ENCODE peak calls at places on chromosomes 11 and 22, in eight cellular contexts. Y is HL-60, L is brain microvascular endothelial cell, K is lower lobe of right lung, X is epithelial cell of esophagus, G is ascending aorta, N is A549, T is heart left ventricle. Q is an unnamed sample.

GRCh38 chr11:72585762-72586590 is 88.2 kb downstream of the PDE2A start:
- DNase-seq in Y (peak), L (peak), K (peak), X (peak), G (peak), N (peak), T (peak), Q (peak)

GRCh38 chr11:112529071-112529470 is 268.4 kb upstream of the PLET1 start:
- DNase-seq in Y (no peak), L (no peak), K (no peak), X (no peak), G (no peak), N (no peak), T (no peak), Q (no peak)

GRCh38 chr11:70584786-70585545 is 186.6 kb downstream of the CTTN start:
- DNase-seq in Y (no peak), L (no peak), K (no peak), X (no peak), G (no peak), N (no peak), T (no peak), Q (no peak)

GRCh38 chr11:48066881-48067800 is 86.8 kb downstream of the PTPRJ start:
- DNase-seq in Y (peak), L (no peak), K (no peak), X (no peak), G (no peak), N (no peak), T (no peak), Q (no peak)

GRCh38 chr11:2825261-2825885 is 60.2 kb downstream of the CDKN1C start:
- DNase-seq in Y (peak), L (no peak), K (peak), X (no peak), G (peak), N (no peak), T (peak), Q (no peak)

GRCh38 chr11:111631666-111632039 is 29.4 kb downstream of the SIK2 start:
- DNase-seq in Y (no peak), L (peak), K (no peak), X (peak), G (no peak), N (no peak), T (no peak), Q (no peak)

GRCh38 chr11:9714540-9714939 is 50.7 kb downstream of the SWAP70 start:
- DNase-seq in Y (no peak), L (no peak), K (no peak), X (no peak), G (no peak), N (no peak), T (no peak), Q (no peak)

GRCh38 chr11:15106201-15106965 is 8.3 kb upstream of the INSC start:
- DNase-seq in Y (no peak), L (peak), K (no peak), X (peak), G (no peak), N (no peak), T (no peak), Q (no peak)

GRCh38 chr22:39713799-39714290 is 143.3 kb downstream of the CACNA1I start:
- DNase-seq in Y (no peak), L (no peak), K (peak), X (no peak), G (no peak), N (no peak), T (no peak), Q (no peak)

GRCh38 chr11:9759519-9760179 is 95.8 kb downstream of the SWAP70 start:
- DNase-seq in Y (peak), L (peak), K (peak), X (peak), G (peak), N (peak), T (peak), Q (no peak)

GRCh38 chr11:67260406-67260805 is 5.9 kb upstream of the GRK2 start:
- DNase-seq in Y (no peak), L (no peak), K (no peak), X (no peak), G (no peak), N (no peak), T (no peak), Q (no peak)

GRCh38 chr11:4467811-4468606 is 14.4 kb upstream of the OR52K1 start:
- DNase-seq in Y (peak), L (no peak), K (no peak), X (no peak), G (no peak), N (no peak), T (no peak), Q (no peak)

GRCh38 chr11:134578807-134579708 is 167.0 kb upstream of the B3GAT1 start:
- DNase-seq in Y (no peak), L (no peak), K (no peak), X (no peak), G (no peak), N (no peak), T (no peak), Q (no peak)

GRCh38 chr11:35800970-35801953 is 138.7 kb downstream of the TRIM44 start:
- DNase-seq in Y (no peak), L (no peak), K (no peak), X (no peak), G (no peak), N (no peak), T (no peak), Q (no peak)

GRCh38 chr11:67442504-67443398 is 525 bp downstream of the CORO1B start:
- DNase-seq in Y (no peak), L (no peak), K (no peak), X (no peak), G (no peak), N (no peak), T (no peak), Q (no peak)

GRCh38 chr11:58927393-58928081 is 11.8 kb upstream of the GLYATL1 start:
- DNase-seq in Y (no peak), L (no peak), K (no peak), X (no peak), G (no peak), N (no peak), T (peak), Q (no peak)

GRCh38 chr11:10407055-10407454 is 48.0 kb upstream of the AMPD3 start:
- DNase-seq in Y (peak), L (peak), K (no peak), X (peak), G (no peak), N (peak), T (no peak), Q (no peak)

GRCh38 chr11:27623945-27624523 is 76.2 kb downstream of the BDNF start:
- DNase-seq in Y (no peak), L (no peak), K (no peak), X (no peak), G (no peak), N (no peak), T (no peak), Q (no peak)

GRCh38 chr11:115630109-115630700 is 126.0 kb upstream of the CADM1 start:
- DNase-seq in Y (no peak), L (no peak), K (no peak), X (no peak), G (no peak), N (no peak), T (no peak), Q (no peak)

GRCh38 chr11:58780578-58780977 is 48.8 kb upstream of the GLYAT start:
- DNase-seq in Y (no peak), L (no peak), K (no peak), X (no peak), G (no peak), N (no peak), T (no peak), Q (no peak)

GRCh38 chr11:60345489-60345888 is 18.4 kb downstream of the MS4A6E start:
- DNase-seq in Y (no peak), L (peak), K (peak), X (peak), G (no peak), N (no peak), T (peak), Q (no peak)

GRCh38 chr11:118314985-118315384 is 10.5 kb downstream of the CD3E start:
- DNase-seq in Y (no peak), L (no peak), K (no peak), X (no peak), G (no peak), N (no peak), T (no peak), Q (no peak)
- H3K4me3 ChIP-seq in Y (no peak), L (no peak), K (no peak), X (no peak), G (no peak), N (no peak), T (no peak), Q (no peak)

DNA sequence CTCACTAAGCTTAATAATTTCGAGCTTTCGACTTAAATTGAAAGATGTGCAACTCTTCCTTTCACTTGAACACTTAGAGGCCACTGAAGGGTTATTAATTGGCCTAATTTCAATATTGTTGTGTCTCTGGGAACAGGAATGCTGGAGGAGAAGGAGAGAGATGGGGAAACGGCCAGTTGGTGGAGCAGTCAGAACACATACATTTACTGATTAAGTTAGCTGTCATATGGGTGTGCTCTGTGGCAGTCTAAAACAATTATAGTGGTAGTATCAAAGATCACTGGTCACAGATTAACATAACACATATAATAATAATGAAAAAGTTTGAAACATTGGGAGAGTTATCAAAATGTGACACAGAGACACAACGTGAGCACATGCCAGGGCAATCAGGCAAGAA is 106.1 kb downstream of the LRRC32 start:
- DNase-seq in Y (no peak), L (no peak), K (no peak), X (no peak), G (no peak), N (no peak), T (no peak), Q (no peak)
- TF ChIP-seq CTCF in Y (no peak), L (no peak), K (no peak), X (peak), G (no peak), N (no peak), T (no peak), Q (no peak)

GRCh38 chr11:13486926-13487660 is 8.7 kb downstream of the PTH start:
- DNase-seq in Y (no peak), L (peak), K (peak), X (peak), G (no peak), N (peak), T (peak), Q (no peak)
- H3K4me3 ChIP-seq in Y (peak), L (no peak), K (peak), X (peak), G (no peak), N (peak), T (no peak), Q (no peak)

GRCh38 chr11:123773026-123773425 is 18.7 kb upstream of the OR6X1 start:
- DNase-seq in Y (no peak), L (no peak), K (no peak), X (peak), G (no peak), N (no peak), T (no peak), Q (no peak)
- TF ChIP-seq CTCF in Y (no peak), L (no peak), K (no peak), X (no peak), G (no peak), N (no peak), T (no peak), Q (no peak)

DNA sequence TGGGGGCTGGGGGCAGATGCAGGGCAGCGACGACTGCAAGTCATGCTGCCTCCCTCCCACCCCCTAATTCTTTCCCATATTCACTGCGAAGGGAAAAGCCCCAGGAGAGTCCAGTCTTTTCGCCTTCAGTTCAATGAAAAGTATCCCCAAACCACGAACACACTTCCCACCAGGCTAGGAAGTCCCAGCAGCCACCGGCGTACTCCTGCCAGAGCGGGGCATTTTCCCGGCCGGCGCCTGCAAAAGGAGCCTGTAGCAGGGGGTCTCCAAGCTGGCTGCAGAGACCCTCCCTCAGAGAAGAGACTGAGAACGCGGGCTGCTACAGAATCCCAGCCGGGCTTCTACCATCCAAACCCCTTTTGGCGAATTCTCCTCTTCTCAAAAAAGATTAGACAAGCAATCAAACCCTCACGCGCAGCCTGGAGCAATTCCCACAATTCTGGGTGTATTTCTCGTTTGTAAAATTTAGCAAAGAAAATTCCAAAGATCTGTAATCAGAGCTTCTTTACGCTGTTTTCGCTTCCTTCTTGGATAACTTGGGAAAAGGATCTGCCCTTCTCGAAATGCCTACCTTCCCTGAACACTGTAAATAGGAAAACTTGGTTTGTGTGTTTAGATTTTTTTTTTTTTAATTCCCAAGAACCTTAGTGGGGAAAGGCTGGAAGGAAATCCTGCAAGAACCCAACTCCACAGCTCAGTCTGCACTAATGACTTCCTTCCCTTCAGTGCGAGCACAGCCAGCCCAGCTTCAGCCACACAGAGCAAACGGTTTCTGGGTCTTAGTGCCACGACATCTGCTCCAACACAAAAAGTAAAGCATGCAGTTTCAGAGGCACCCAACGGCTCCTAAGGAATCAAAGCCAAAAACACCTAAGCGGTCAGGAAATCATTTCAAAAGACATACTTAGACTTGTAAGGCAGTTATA is 236.4 kb downstream of the TTC28 start:
- DNase-seq in Y (no peak), L (peak), K (peak), X (peak), G (peak), N (no peak), T (peak), Q (no peak)
- H3K4me3 ChIP-seq in Y (no peak), L (peak), K (peak), X (peak), G (peak), N (no peak), T (peak), Q (no peak)

DNA sequence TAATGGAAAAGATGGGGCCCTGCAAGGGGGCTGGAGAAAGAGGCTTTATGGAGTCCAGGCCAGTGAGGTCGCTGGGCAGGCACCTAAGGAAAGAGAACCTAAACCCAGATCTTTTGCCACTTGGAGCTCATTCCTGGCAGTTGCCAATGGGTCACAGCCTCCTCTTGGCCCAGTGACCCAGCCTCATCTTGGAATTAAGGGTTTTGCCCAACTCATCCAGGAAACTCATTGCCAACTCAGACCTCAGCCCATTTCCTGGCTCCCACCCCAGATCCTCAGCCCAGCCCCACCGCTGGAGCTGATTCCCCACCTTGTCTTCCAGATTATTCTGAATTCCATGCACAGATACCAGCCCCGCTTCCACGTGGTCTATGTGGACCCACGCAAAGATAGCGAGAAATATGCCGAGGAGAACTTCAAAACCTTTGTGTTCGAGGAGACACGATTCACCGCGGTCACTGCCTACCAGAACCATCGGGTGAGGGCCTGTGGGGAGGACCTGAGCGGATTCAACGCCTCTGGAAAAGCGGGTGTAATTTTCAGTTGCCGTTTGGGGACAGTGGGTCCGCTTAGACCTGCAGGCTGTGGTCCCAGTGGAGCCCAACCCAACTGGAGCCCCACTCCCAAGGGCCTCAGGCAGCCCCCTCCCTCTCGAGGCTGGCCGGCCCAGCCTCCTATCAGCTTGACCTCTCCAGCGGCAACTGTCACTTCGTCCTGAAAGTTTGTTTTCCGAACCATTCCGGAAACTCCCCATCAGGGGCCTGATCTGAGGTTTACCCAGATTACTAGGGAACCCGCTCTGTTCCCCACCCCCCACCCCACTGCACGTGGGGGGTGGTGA is 4.3 kb downstream of the TBX1 start:
- DNase-seq in Y (no peak), L (no peak), K (no peak), X (no peak), G (no peak), N (no peak), T (no peak), Q (no peak)
- TF ChIP-seq CTCF in Y (no peak), L (no peak), K (no peak), X (no peak), G (no peak), N (no peak), T (no peak), Q (no peak)

GRCh38 chr11:123822591-123822990 is 16.4 kb upstream of the OR6M1 start:
- DNase-seq in Y (no peak), L (no peak), K (no peak), X (peak), G (no peak), N (no peak), T (no peak), Q (no peak)

GRCh38 chr11:123822022-123822421 is 15.9 kb upstream of the OR6M1 start:
- DNase-seq in Y (no peak), L (no peak), K (no peak), X (no peak), G (no peak), N (no peak), T (no peak), Q (no peak)
- H3K4me3 ChIP-seq in Y (no peak), L (no peak), K (no peak), X (no peak), G (no peak), N (no peak), T (no peak), Q (no peak)

DNA sequence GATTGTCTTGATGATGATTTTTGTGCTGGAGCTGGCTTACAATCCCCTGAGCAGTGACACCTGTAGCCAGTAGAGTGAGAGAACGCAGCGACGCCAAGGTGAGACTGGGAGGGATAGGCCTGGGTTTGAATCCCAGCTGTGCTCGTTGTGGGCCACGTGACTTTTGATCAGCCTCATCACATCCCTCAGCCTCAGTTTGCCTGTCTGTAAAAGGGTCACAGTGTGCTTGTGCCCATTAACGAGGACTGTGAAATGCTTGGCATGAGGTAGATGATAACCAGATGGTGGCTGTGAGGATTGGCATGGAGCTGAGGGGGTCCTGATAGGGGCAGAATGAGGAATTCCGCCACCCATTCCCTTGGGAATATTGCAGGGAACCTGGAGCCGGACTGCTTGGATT is 9.6 kb downstream of the KIAA1671 start:
- DNase-seq in Y (no peak), L (no peak), K (no peak), X (no peak), G (no peak), N (no peak), T (no peak), Q (no peak)
- TF ChIP-seq CTCF in Y (no peak), L (no peak), K (no peak), X (no peak), G (no peak), N (no peak), T (no peak), Q (no peak)

GRCh38 chr11:12625438-12626071 is 48.7 kb upstream of the TEAD1 start:
- DNase-seq in Y (no peak), L (peak), K (no peak), X (peak), G (no peak), N (no peak), T (no peak), Q (no peak)
- H3K4me3 ChIP-seq in Y (no peak), L (peak), K (no peak), X (no peak), G (no peak), N (no peak), T (no peak), Q (no peak)

Q was measured in GM12864.